ENCODE peak calls at places on chromosomes 4 and X, in seven cellular contexts. One of them, this sample, is unnamed.

GRCh38 chr4:168765726-168766125 is 244.3 kb downstream of the CBR4 start:
- DNase-seq in right lobe of liver: no peak
- DNase-seq in CD8-positive, alpha-beta T cell: no peak
- DNase-seq in foreskin fibroblast: peak
- DNase-seq in H9: no peak
- DNase-seq in ovary: no peak
- DNase-seq in pancreas: no peak
- DNase-seq in this sample: no peak

GRCh38 chrX:103101280-103102042 is 8.5 kb upstream of the NXF3 start:
- DNase-seq in right lobe of liver: no peak
- DNase-seq in CD8-positive, alpha-beta T cell: no peak
- DNase-seq in foreskin fibroblast: no peak
- DNase-seq in H9: no peak
- DNase-seq in ovary: no peak
- DNase-seq in pancreas: no peak
- DNase-seq in this sample: no peak

GRCh38 chrX:95885074-95885473 is 799.6 kb upstream of the DIAPH2 start:
- DNase-seq in right lobe of liver: no peak
- DNase-seq in CD8-positive, alpha-beta T cell: no peak
- DNase-seq in foreskin fibroblast: peak
- DNase-seq in H9: no peak
- DNase-seq in ovary: no peak
- DNase-seq in pancreas: no peak
- DNase-seq in this sample: no peak

GRCh38 chr4:119207051-119207450 is 5.5 kb upstream of the USP53 start:
- DNase-seq in right lobe of liver: no peak
- DNase-seq in CD8-positive, alpha-beta T cell: no peak
- DNase-seq in foreskin fibroblast: peak
- DNase-seq in H9: no peak
- DNase-seq in ovary: no peak
- DNase-seq in pancreas: no peak
- DNase-seq in this sample: no peak

GRCh38 chr4:118905546-118905945 is 16.9 kb downstream of the SYNPO2 start:
- DNase-seq in right lobe of liver: no peak
- DNase-seq in CD8-positive, alpha-beta T cell: no peak
- DNase-seq in foreskin fibroblast: peak
- DNase-seq in H9: no peak
- DNase-seq in ovary: no peak
- DNase-seq in pancreas: no peak
- DNase-seq in this sample: peak

GRCh38 chr4:168825975-168826374 is 184.1 kb downstream of the CBR4 start:
- DNase-seq in right lobe of liver: no peak
- DNase-seq in CD8-positive, alpha-beta T cell: no peak
- DNase-seq in foreskin fibroblast: peak
- DNase-seq in H9: no peak
- DNase-seq in ovary: no peak
- DNase-seq in pancreas: no peak
- DNase-seq in this sample: no peak

GRCh38 chrX:103734125-103734760 is 23.5 kb downstream of the TMEM31 start:
- DNase-seq in right lobe of liver: no peak
- DNase-seq in CD8-positive, alpha-beta T cell: no peak
- DNase-seq in foreskin fibroblast: peak
- DNase-seq in H9: no peak
- DNase-seq in ovary: no peak
- DNase-seq in pancreas: no peak
- DNase-seq in this sample: no peak

GRCh38 chrX:73850124-73851013 is 287.4 kb downstream of the CHIC1 start:
- DNase-seq in right lobe of liver: peak
- DNase-seq in CD8-positive, alpha-beta T cell: no peak
- DNase-seq in foreskin fibroblast: peak
- DNase-seq in H9: no peak
- DNase-seq in ovary: peak
- DNase-seq in pancreas: peak
- DNase-seq in this sample: peak

GRCh38 chrX:123830309-123830708 is 29.5 kb upstream of the XIAP start:
- DNase-seq in right lobe of liver: peak
- DNase-seq in CD8-positive, alpha-beta T cell: no peak
- DNase-seq in foreskin fibroblast: no peak
- DNase-seq in H9: no peak
- DNase-seq in ovary: no peak
- DNase-seq in pancreas: no peak
- DNase-seq in this sample: no peak

GRCh38 chrX:17005712-17006372 is 59.4 kb downstream of the REPS2 start:
- DNase-seq in right lobe of liver: no peak
- DNase-seq in CD8-positive, alpha-beta T cell: no peak
- DNase-seq in foreskin fibroblast: no peak
- DNase-seq in H9: no peak
- DNase-seq in ovary: no peak
- DNase-seq in pancreas: no peak
- DNase-seq in this sample: no peak

GRCh38 chr4:187333151-187333550 is 609.5 kb upstream of the FAT1 start:
- DNase-seq in right lobe of liver: no peak
- DNase-seq in CD8-positive, alpha-beta T cell: no peak
- DNase-seq in foreskin fibroblast: no peak
- DNase-seq in H9: no peak
- DNase-seq in ovary: no peak
- DNase-seq in pancreas: no peak
- DNase-seq in this sample: no peak

GRCh38 chrX:150790021-150790420 is 96.8 kb downstream of the MTMR1 start:
- DNase-seq in right lobe of liver: no peak
- DNase-seq in CD8-positive, alpha-beta T cell: no peak
- DNase-seq in foreskin fibroblast: no peak
- DNase-seq in H9: no peak
- DNase-seq in ovary: no peak
- DNase-seq in pancreas: no peak
- DNase-seq in this sample: no peak

GRCh38 chr4:113086172-113086695 is 36.8 kb downstream of the ANK2 start:
- DNase-seq in right lobe of liver: no peak
- DNase-seq in CD8-positive, alpha-beta T cell: no peak
- DNase-seq in foreskin fibroblast: peak
- DNase-seq in H9: no peak
- DNase-seq in ovary: no peak
- DNase-seq in pancreas: no peak
- DNase-seq in this sample: no peak

GRCh38 chr4:56215901-56216300 is 171.4 kb downstream of the AASDH start:
- DNase-seq in right lobe of liver: no peak
- DNase-seq in CD8-positive, alpha-beta T cell: no peak
- DNase-seq in foreskin fibroblast: peak
- DNase-seq in H9: peak
- DNase-seq in ovary: no peak
- DNase-seq in pancreas: no peak
- DNase-seq in this sample: peak

GRCh38 chrX:96004386-96004785 is 680.3 kb upstream of the DIAPH2 start:
- DNase-seq in right lobe of liver: no peak
- DNase-seq in CD8-positive, alpha-beta T cell: no peak
- DNase-seq in foreskin fibroblast: peak
- DNase-seq in H9: no peak
- DNase-seq in ovary: no peak
- DNase-seq in pancreas: no peak
- DNase-seq in this sample: no peak

GRCh38 chr4:16129336-16129735 is 45.5 kb upstream of the PROM1 start:
- DNase-seq in right lobe of liver: no peak
- DNase-seq in CD8-positive, alpha-beta T cell: no peak
- DNase-seq in foreskin fibroblast: no peak
- DNase-seq in H9: no peak
- DNase-seq in ovary: no peak
- DNase-seq in pancreas: no peak
- DNase-seq in this sample: no peak

GRCh38 chr4:104138154-104138553 is 356.5 kb downstream of the CXXC4 start:
- DNase-seq in right lobe of liver: no peak
- DNase-seq in CD8-positive, alpha-beta T cell: no peak
- DNase-seq in foreskin fibroblast: no peak
- DNase-seq in H9: no peak
- DNase-seq in ovary: no peak
- DNase-seq in pancreas: no peak
- DNase-seq in this sample: no peak

GRCh38 chr4:26964512-26964911 is 103.9 kb downstream of the STIM2 start:
- DNase-seq in right lobe of liver: no peak
- DNase-seq in CD8-positive, alpha-beta T cell: no peak
- DNase-seq in foreskin fibroblast: no peak
- DNase-seq in H9: no peak
- DNase-seq in ovary: no peak
- DNase-seq in pancreas: no peak
- DNase-seq in this sample: no peak

GRCh38 chrX:40931921-40932320 is 153.3 kb upstream of the USP9X start:
- DNase-seq in right lobe of liver: no peak
- DNase-seq in CD8-positive, alpha-beta T cell: no peak
- DNase-seq in foreskin fibroblast: peak
- DNase-seq in H9: no peak
- DNase-seq in ovary: no peak
- DNase-seq in pancreas: no peak
- DNase-seq in this sample: no peak

GRCh38 chrX:51837926-51838325 is 55.5 kb upstream of the MAGED1 start:
- DNase-seq in right lobe of liver: no peak
- DNase-seq in CD8-positive, alpha-beta T cell: no peak
- DNase-seq in foreskin fibroblast: peak
- DNase-seq in H9: no peak
- DNase-seq in ovary: peak
- DNase-seq in pancreas: peak
- DNase-seq in this sample: no peak

GRCh38 chrX:18833071-18833731 is 125.8 kb downstream of the PPEF1 start:
- DNase-seq in right lobe of liver: peak
- DNase-seq in CD8-positive, alpha-beta T cell: no peak
- DNase-seq in foreskin fibroblast: peak
- DNase-seq in H9: no peak
- DNase-seq in ovary: peak
- DNase-seq in pancreas: no peak
- DNase-seq in this sample: no peak

GRCh38 chr4:78747328-78747946 is 28.7 kb upstream of the BMP2K start:
- DNase-seq in right lobe of liver: no peak
- DNase-seq in CD8-positive, alpha-beta T cell: no peak
- DNase-seq in foreskin fibroblast: peak
- DNase-seq in H9: no peak
- DNase-seq in ovary: no peak
- DNase-seq in pancreas: no peak
- DNase-seq in this sample: no peak

GRCh38 chr4:165464813-165465381 is 86.1 kb downstream of the CPE start:
- DNase-seq in right lobe of liver: no peak
- DNase-seq in CD8-positive, alpha-beta T cell: no peak
- DNase-seq in foreskin fibroblast: peak
- DNase-seq in H9: no peak
- DNase-seq in ovary: no peak
- DNase-seq in pancreas: no peak
- DNase-seq in this sample: no peak

GRCh38 chrX:47180346-47180745 is 13.3 kb upstream of the UBA1 start:
- DNase-seq in right lobe of liver: peak
- DNase-seq in CD8-positive, alpha-beta T cell: no peak
- DNase-seq in foreskin fibroblast: no peak
- DNase-seq in H9: no peak
- DNase-seq in ovary: no peak
- DNase-seq in pancreas: no peak
- DNase-seq in this sample: no peak

GRCh38 chr4:174212061-174212460 is 71.4 kb downstream of the FBXO8 start:
- DNase-seq in right lobe of liver: no peak
- DNase-seq in CD8-positive, alpha-beta T cell: no peak
- DNase-seq in foreskin fibroblast: no peak
- DNase-seq in H9: no peak
- DNase-seq in ovary: no peak
- DNase-seq in pancreas: no peak
- DNase-seq in this sample: no peak

GRCh38 chr4:102612195-102612594 is 111.0 kb downstream of the NFKB1 start:
- DNase-seq in right lobe of liver: no peak
- DNase-seq in CD8-positive, alpha-beta T cell: no peak
- DNase-seq in foreskin fibroblast: no peak
- DNase-seq in H9: no peak
- DNase-seq in ovary: no peak
- DNase-seq in pancreas: no peak
- DNase-seq in this sample: no peak

GRCh38 chrX:106035064-106035463 is 3.5 kb downstream of the SERPINA7 start:
- DNase-seq in right lobe of liver: no peak
- DNase-seq in CD8-positive, alpha-beta T cell: no peak
- DNase-seq in foreskin fibroblast: no peak
- DNase-seq in H9: no peak
- DNase-seq in ovary: no peak
- DNase-seq in pancreas: no peak
- DNase-seq in this sample: no peak

GRCh38 chrX:84188320-84188834 is 378 bp upstream of the RPS6KA6 start:
- DNase-seq in right lobe of liver: peak
- DNase-seq in CD8-positive, alpha-beta T cell: no peak
- DNase-seq in foreskin fibroblast: peak
- DNase-seq in H9: peak
- DNase-seq in ovary: peak
- DNase-seq in pancreas: peak
- DNase-seq in this sample: peak
- TF ChIP-seq CTCF in right lobe of liver: no peak
- TF ChIP-seq CTCF in CD8-positive, alpha-beta T cell: no peak
- TF ChIP-seq CTCF in foreskin fibroblast: no peak
- TF ChIP-seq CTCF in H9: no peak
- TF ChIP-seq CTCF in ovary: no peak
- TF ChIP-seq CTCF in pancreas: no peak
- TF ChIP-seq CTCF in this sample: no peak

DNA sequence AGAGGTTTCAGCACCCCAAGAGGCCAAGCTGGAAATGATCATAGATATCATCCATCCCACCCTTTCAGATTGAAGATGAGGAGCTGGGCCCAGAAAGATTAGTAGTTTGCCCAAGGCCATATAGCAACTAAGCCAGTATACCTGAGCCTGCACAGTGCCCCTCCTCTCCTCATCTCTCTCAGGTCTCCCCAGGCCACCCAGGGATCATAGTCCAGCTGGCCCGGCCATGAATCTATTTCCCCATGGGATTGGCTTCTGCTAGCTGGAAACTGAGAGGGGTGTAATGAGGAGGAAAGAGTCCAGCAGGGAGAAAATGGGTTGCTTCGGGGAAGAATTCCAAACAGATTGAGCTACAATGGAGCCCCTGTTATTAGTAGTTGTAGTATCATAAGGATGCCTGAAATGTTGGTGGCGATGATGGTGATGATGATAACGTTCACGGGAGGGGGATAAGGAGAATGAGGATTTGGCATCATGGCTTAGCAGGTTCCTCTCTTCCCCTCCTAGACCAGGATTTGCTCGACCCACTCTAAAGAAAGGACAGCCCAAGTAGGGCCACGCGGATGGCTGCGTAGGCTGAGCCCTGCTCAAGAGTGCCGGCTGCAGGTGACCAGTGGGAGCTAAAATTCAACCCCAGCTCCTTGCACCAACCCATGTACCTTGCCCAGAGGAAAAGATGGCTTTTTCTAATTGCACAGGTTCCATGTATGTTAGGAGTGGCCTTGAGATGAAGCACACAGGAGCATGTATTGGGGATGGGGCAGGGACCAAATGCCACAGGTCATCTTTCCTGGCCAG is 117.8 kb upstream of the PJA1 start:
- DNase-seq in right lobe of liver: no peak
- DNase-seq in CD8-positive, alpha-beta T cell: no peak
- DNase-seq in foreskin fibroblast: no peak
- DNase-seq in H9: no peak
- DNase-seq in ovary: no peak
- DNase-seq in pancreas: no peak
- DNase-seq in this sample: no peak
- TF ChIP-seq CTCF in right lobe of liver: no peak
- TF ChIP-seq CTCF in CD8-positive, alpha-beta T cell: no peak
- TF ChIP-seq CTCF in foreskin fibroblast: no peak
- TF ChIP-seq CTCF in H9: peak
- TF ChIP-seq CTCF in ovary: no peak
- TF ChIP-seq CTCF in pancreas: no peak
- TF ChIP-seq CTCF in this sample: no peak

GRCh38 chr4:121822796-121823504 is 733 bp downstream of the CCNA2 start:
- DNase-seq in right lobe of liver: peak
- DNase-seq in CD8-positive, alpha-beta T cell: no peak
- DNase-seq in foreskin fibroblast: peak
- DNase-seq in H9: peak
- DNase-seq in ovary: peak
- DNase-seq in pancreas: peak
- DNase-seq in this sample: peak
- TF ChIP-seq CTCF in right lobe of liver: no peak
- TF ChIP-seq CTCF in CD8-positive, alpha-beta T cell: peak
- TF ChIP-seq CTCF in foreskin fibroblast: peak
- TF ChIP-seq CTCF in H9: peak
- TF ChIP-seq CTCF in ovary: no peak
- TF ChIP-seq CTCF in pancreas: no peak
- TF ChIP-seq CTCF in this sample: peak

GRCh38 chrX:127459784-127460183 is 592.4 kb downstream of the ACTRT1 start:
- DNase-seq in right lobe of liver: no peak
- DNase-seq in CD8-positive, alpha-beta T cell: no peak
- DNase-seq in foreskin fibroblast: no peak
- DNase-seq in H9: peak
- DNase-seq in ovary: no peak
- DNase-seq in pancreas: no peak
- DNase-seq in this sample: no peak
- TF ChIP-seq CTCF in right lobe of liver: no peak
- TF ChIP-seq CTCF in CD8-positive, alpha-beta T cell: no peak
- TF ChIP-seq CTCF in foreskin fibroblast: no peak
- TF ChIP-seq CTCF in H9: peak
- TF ChIP-seq CTCF in ovary: no peak
- TF ChIP-seq CTCF in pancreas: no peak
- TF ChIP-seq CTCF in this sample: no peak